ENCODE peak calls at places on chromosomes 3 and 15, in six cellular contexts. I is body of pancreas, C is mammary epithelial cell, P is PC-3, U is upper lobe of right lung, D is uterus. T is an unnamed sample.

GRCh38 chr15:39358441-39359041 is 222.3 kb upstream of the THBS1 start:
- DNase-seq in I (peak; percentile 58), C (peak; percentile 16), P (peak; percentile 75), U (no peak), D (peak; percentile 65), T (peak; percentile 26)

GRCh38 chr3:160691151-160691550 is 14.2 kb downstream of the ARL14 start:
- DNase-seq in I (no peak), C (no peak), P (peak; percentile 13), U (no peak), D (no peak), T (no peak)

GRCh38 chr15:66862878-66863335 is 160.9 kb downstream of the SMAD6 start:
- DNase-seq in I (peak; percentile 80), C (peak; percentile 82), P (peak; percentile 94), U (peak; percentile 84), D (peak; percentile 84), T (peak; percentile 44)

GRCh38 chr15:66802087-66803001 is 100.3 kb downstream of the SMAD6 start:
- DNase-seq in I (no peak), C (no peak), P (peak; percentile 25), U (no peak), D (no peak), T (no peak)

GRCh38 chr3:50516048-50516871 is 12.8 kb upstream of the CACNA2D2 start:
- DNase-seq in I (peak; percentile 13), C (no peak), P (no peak), U (peak; percentile 88), D (peak; percentile 37), T (no peak)

GRCh38 chr15:65377976-65378366 is at the start of gene IGDCC3:
- DNase-seq in I (peak; percentile 7), C (no peak), P (no peak), U (no peak), D (no peak), T (no peak)

GRCh38 chr15:100194955-100195354 is 146.8 kb downstream of the ADAMTS17 start:
- DNase-seq in I (no peak), C (no peak), P (no peak), U (no peak), D (no peak), T (no peak)

GRCh38 chr3:72255736-72256559 is 471.0 kb upstream of the PROK2 start:
- DNase-seq in I (peak; percentile 82), C (peak; percentile 23), P (no peak), U (peak; percentile 77), D (peak; percentile 44), T (peak; percentile 56)

GRCh38 chr15:90913398-90913944 is 10.4 kb downstream of the MAN2A2 start:
- DNase-seq in I (no peak), C (no peak), P (no peak), U (no peak), D (no peak), T (no peak)

GRCh38 chr3:87206070-87206469 is 21.0 kb upstream of the CHMP2B start:
- DNase-seq in I (no peak), C (peak; percentile 91), P (peak; percentile 98), U (no peak), D (no peak), T (no peak)

GRCh38 chr15:61830536-61831330 is 229.5 kb downstream of the VPS13C start:
- DNase-seq in I (no peak), C (no peak), P (no peak), U (no peak), D (no peak), T (no peak)

GRCh38 chr3:197015790-197016705 is 13.6 kb downstream of the MELTF start:
- DNase-seq in I (no peak), C (no peak), P (no peak), U (peak; percentile 53), D (no peak), T (no peak)

GRCh38 chr3:195397524-195397923 is 45.3 kb downstream of the ACAP2 start:
- DNase-seq in I (no peak), C (no peak), P (no peak), U (no peak), D (no peak), T (no peak)

GRCh38 chr3:72446406-72447058 is 401.7 kb downstream of the SHQ1 start:
- DNase-seq in I (no peak), C (peak; percentile 58), P (peak; percentile 49), U (no peak), D (no peak), T (peak; percentile 18)

GRCh38 chr3:52202384-52203077 is 4.6 kb downstream of the ALAS1 start:
- DNase-seq in I (no peak), C (no peak), P (no peak), U (no peak), D (no peak), T (no peak)

GRCh38 chr3:158403013-158403412 is 168.0 kb upstream of the MLF1 start:
- DNase-seq in I (no peak), C (no peak), P (no peak), U (no peak), D (no peak), T (peak; percentile 14)

GRCh38 chr15:75712668-75713337 is at the start of gene CSPG4:
- DNase-seq in I (peak; percentile 39), C (no peak), P (peak; percentile 47), U (no peak), D (peak; percentile 77), T (no peak)

GRCh38 chr3:127464642-127465041 is 125.9 kb downstream of the TPRA1 start:
- DNase-seq in I (no peak), C (no peak), P (no peak), U (no peak), D (no peak), T (no peak)

GRCh38 chr3:45210308-45211038 is 15.6 kb downstream of the TMEM158 start:
- DNase-seq in I (peak; percentile 88), C (peak; percentile 71), P (peak; percentile 92), U (peak; percentile 93), D (peak; percentile 80), T (peak; percentile 46)

GRCh38 chr3:112392393-112393359 is 59.7 kb downstream of the CD200 start:
- DNase-seq in I (no peak), C (no peak), P (no peak), U (no peak), D (no peak), T (no peak)

DNA sequence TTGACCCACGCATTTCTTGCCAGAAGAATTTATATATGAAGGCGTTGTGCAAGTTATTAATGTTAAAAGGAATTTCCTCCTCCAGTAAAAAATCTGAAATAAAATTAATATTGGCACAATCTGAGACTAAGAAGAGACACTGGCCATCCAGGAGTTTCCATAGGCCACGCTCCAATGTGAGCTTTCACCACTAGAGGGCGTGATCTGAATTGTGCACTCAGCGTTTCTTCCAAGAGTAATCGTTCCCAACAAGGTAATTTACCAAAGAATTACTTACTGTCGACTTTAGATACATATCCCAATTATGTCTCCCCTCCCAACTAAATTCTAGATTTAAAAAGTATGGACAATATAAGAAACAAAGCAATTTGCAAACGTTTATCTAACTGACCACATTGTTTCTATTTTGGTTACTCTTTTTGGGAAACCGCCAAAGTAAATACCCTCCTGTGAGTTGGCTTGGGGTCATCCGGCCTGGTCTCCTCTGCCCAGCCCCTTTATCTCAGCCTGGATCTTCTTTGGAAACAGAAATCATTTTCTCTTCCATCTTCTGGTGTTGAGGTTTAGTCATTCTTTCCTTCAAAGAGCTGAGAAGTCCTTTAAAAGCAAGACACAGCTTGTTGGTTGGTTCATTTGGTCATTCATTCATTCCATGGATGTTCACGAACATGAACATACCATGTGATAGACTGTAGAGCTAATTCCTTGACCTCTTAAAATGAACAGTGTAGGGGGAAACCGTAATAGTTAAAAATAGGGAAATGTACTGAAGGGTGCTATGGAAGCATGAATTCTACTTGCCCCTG is 26.2 kb downstream of the POLR2M start:
- DNase-seq in I (peak; percentile 71), C (peak; percentile 45), P (peak; percentile 76), U (no peak), D (no peak), T (peak; percentile 47)
- TF ChIP-seq CTCF in I (peak; percentile 71), C (peak; percentile 86), P (peak; percentile 88), U (peak; percentile 93), D (peak; percentile 54), T (peak; percentile 87)

GRCh38 chr15:99109555-99110021 is 4.7 kb downstream of the SYNM start:
- DNase-seq in I (no peak), C (no peak), P (no peak), U (peak; percentile 48), D (no peak), T (no peak)
- H3K4me3 ChIP-seq in I (no peak overlapping the region), C (no peak overlapping the region), P (no peak overlapping the region), U (no peak overlapping the region), D (no peak overlapping the region), T (no peak overlapping the region)

GRCh38 chr3:146322216-146322615 is 71.3 kb upstream of the PLSCR4 start:
- DNase-seq in I (no peak), C (no peak), P (no peak), U (no peak), D (no peak), T (no peak)

GRCh38 chr3:146325170-146325569 is 74.3 kb upstream of the PLSCR4 start:
- DNase-seq in I (no peak), C (no peak), P (no peak), U (no peak), D (no peak), T (no peak)

GRCh38 chr3:146331967-146332366 is 81.1 kb upstream of the PLSCR4 start:
- DNase-seq in I (no peak), C (no peak), P (no peak), U (no peak), D (no peak), T (no peak)

DNA sequence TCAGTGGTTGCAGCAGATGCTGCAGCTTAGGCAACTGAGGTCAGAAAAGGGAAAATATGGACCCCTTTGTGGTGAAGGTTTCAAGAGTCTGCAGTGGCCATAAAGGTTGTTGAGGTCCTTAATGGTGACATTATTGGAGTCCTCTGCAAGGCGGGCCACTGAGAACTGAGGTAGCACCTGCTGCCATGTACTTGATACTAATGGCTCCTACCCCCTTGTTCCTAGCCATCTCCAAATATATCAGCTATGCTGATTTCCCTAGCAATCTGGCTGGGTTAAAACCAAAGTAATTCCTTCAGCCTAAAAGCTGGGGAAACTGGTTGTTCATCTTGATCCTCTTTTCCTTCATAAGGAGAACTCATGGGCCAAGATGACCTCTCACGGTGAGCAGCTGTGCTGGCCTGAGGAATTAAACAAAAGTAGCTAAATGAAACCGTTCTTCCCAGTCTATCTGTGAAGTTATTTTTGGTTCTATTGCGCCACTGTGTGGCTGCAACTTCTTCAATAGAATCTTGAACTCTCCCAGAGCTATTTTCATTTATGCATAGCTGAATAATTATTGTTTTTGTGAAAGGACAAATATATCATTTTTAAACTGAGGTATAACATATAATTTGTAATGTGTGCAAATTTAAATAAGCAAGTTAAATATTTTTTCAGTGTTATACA is 76.1 kb upstream of the PLSCR4 start:
- DNase-seq in I (peak; percentile 66), C (peak; percentile 51), P (peak; percentile 84), U (no peak), D (peak; percentile 37), T (peak; percentile 3)
- TF ChIP-seq CTCF in I (peak; percentile 79), C (peak; percentile 58), P (peak; percentile 91), U (peak; percentile 54), D (peak; percentile 82), T (peak; percentile 39)

GRCh38 chr15:43493687-43494472 is 924 bp upstream of the TP53BP1 start:
- DNase-seq in I (no peak), C (no peak), P (no peak), U (no peak), D (no peak), T (no peak)
- H3K4me3 ChIP-seq in I (no peak overlapping the region), C (no peak overlapping the region), P (peak overlapping the region; percentile 99), U (peak overlapping the region; percentile 87), D (peak overlapping the region; percentile 79), T (peak overlapping the region; percentile 62)

GRCh38 chr3:179410317-179410716 is 41.0 kb downstream of the GNB4 start:
- DNase-seq in I (no peak), C (no peak), P (peak; percentile 6), U (no peak), D (no peak), T (no peak)
- TF ChIP-seq CTCF in I (no peak), C (peak; percentile 20), P (no peak), U (no peak), D (no peak), T (no peak)

GRCh38 chr15:70698412-70698811 is 64.9 kb downstream of the UACA start:
- DNase-seq in I (no peak), C (no peak), P (no peak), U (no peak), D (no peak), T (no peak)
- H3K4me3 ChIP-seq in I (no peak overlapping the region), C (no peak overlapping the region), P (no peak overlapping the region), U (no peak overlapping the region), D (no peak overlapping the region), T (no peak overlapping the region)